ENCODE peak calls at places on chromosomes 1 and 21, in eight cellular contexts. I is colonic mucosa, X is upper lobe of right lung, G is tibial artery, E is body of pancreas, C is MG63, A is suprapubic skin, S is breast epithelium. B is an unnamed sample.

GRCh38 chr1:159786966-159787365 is 6.2 kb downstream of the DUSP23 start:
- DNase-seq in I (no peak), X (no peak), G (peak; percentile 31), E (no peak), C (peak; percentile 64), A (no peak), S (no peak), B (peak; percentile 36)

GRCh38 chr1:163701783-163702182 is 380.0 kb downstream of the NUF2 start:
- DNase-seq in I (no peak), X (no peak), G (no peak), E (no peak), C (no peak), A (no peak), S (no peak), B (no peak)

GRCh38 chr1:117842408-117843170 is 86.8 kb downstream of the GDAP2 start:
- DNase-seq in I (no peak), X (no peak), G (no peak), E (no peak), C (no peak), A (no peak), S (no peak), B (no peak)

GRCh38 chr1:207034998-207035397 is 2.4 kb upstream of the C1orf116 start:
- DNase-seq in I (no peak), X (no peak), G (no peak), E (no peak), C (no peak), A (no peak), S (no peak), B (peak; percentile 24)

GRCh38 chr21:34082769-34083168 is 9.4 kb downstream of the MRPS6 start:
- DNase-seq in I (no peak), X (no peak), G (no peak), E (no peak), C (no peak), A (no peak), S (no peak), B (no peak)

GRCh38 chr1:45843474-45843905 is 40.1 kb downstream of the MAST2 start:
- DNase-seq in I (no peak), X (no peak), G (no peak), E (no peak), C (no peak), A (no peak), S (no peak), B (peak; percentile 67)

GRCh38 chr1:116878804-116879477 is 30.8 kb upstream of the PTGFRN start:
- DNase-seq in I (no peak), X (no peak), G (no peak), E (peak; percentile 34), C (peak; percentile 31), A (no peak), S (peak; percentile 58), B (peak; percentile 41)

GRCh38 chr1:56506314-56506743 is 73.0 kb downstream of the PLPP3 start:
- DNase-seq in I (peak; percentile 78), X (peak; percentile 64), G (no peak), E (no peak), C (no peak), A (no peak), S (no peak), B (no peak)

GRCh38 chr1:165367375-165367993 is 11.0 kb upstream of the LMX1A start:
- DNase-seq in I (peak; percentile 81), X (peak; percentile 73), G (peak; percentile 82), E (peak; percentile 85), C (peak; percentile 75), A (peak; percentile 89), S (peak; percentile 77), B (peak; percentile 82)

GRCh38 chr21:31354604-31355443 is 10.8 kb upstream of the TIAM1 start:
- DNase-seq in I (no peak), X (no peak), G (no peak), E (no peak), C (peak; percentile 89), A (no peak), S (peak; percentile 66), B (peak; percentile 40)

GRCh38 chr1:109900489-109900888 is 10.2 kb upstream of the CSF1 start:
- DNase-seq in I (no peak), X (no peak), G (no peak), E (no peak), C (no peak), A (no peak), S (no peak), B (no peak)

GRCh38 chr1:25881266-25881665 is 5.8 kb upstream of the PAQR7 start:
- DNase-seq in I (no peak), X (peak; percentile 53), G (no peak), E (no peak), C (no peak), A (no peak), S (no peak), B (no peak)

GRCh38 chr1:235275836-235276235 is 52.1 kb downstream of the ARID4B start:
- DNase-seq in I (no peak), X (no peak), G (no peak), E (no peak), C (no peak), A (no peak), S (no peak), B (no peak)

GRCh38 chr21:34498623-34499022 is 13.4 kb downstream of the KCNE1 start:
- DNase-seq in I (no peak), X (no peak), G (no peak), E (no peak), C (no peak), A (no peak), S (no peak), B (peak; percentile 41)

GRCh38 chr1:89910780-89911179 is 84.1 kb upstream of the ZNF326 start:
- DNase-seq in I (no peak), X (no peak), G (no peak), E (no peak), C (no peak), A (no peak), S (no peak), B (peak; percentile 36)

GRCh38 chr1:153973478-153973877 is 4.0 kb downstream of the JTB start:
- DNase-seq in I (no peak), X (no peak), G (no peak), E (no peak), C (no peak), A (no peak), S (no peak), B (no peak)
- H3K9me3 ChIP-seq in I (no peaks in the 10 kb centered on the region), X (no peaks in the 10 kb centered on the region), G (no peaks in the 10 kb centered on the region), E (no peaks in the 10 kb centered on the region), C (no peaks in the 10 kb centered on the region), A (no peaks in the 10 kb centered on the region), S (no peaks in the 10 kb centered on the region), B (no peaks in the 10 kb centered on the region)

GRCh38 chr1:205061227-205061626 is 18.2 kb downstream of the CNTN2 start:
- DNase-seq in I (no peak), X (no peak), G (no peak), E (no peak), C (no peak), A (no peak), S (no peak), B (no peak)
- H3K9me3 ChIP-seq in I (no peaks in the 10 kb centered on the region), X (no peaks in the 10 kb centered on the region), G (no peaks in the 10 kb centered on the region), E (no peaks in the 10 kb centered on the region), C (no peaks in the 10 kb centered on the region), A (no peaks in the 10 kb centered on the region), S (no peaks in the 10 kb centered on the region), B (no peaks in the 10 kb centered on the region)

DNA sequence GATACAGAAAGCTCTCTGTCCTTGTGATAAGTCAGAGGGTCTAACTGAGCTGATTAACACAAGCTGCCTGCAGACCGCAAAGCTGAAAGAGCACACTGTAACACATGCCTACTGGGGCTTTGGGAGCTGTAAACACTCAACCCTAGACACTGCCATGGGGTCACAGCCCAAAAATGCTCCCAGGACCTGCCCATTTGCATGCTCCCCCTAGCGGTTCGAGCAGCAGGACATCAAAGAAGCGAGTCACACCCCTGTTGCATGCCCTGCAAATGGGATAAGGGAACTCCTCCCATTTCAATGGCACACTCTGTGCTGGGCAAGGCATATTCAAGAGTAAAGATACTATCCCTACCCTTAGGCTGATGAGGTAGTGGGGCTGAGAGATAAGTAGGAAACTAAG is 22.8 kb downstream of the LCE3E start:
- DNase-seq in I (no peak), X (no peak), G (no peak), E (no peak), C (peak; percentile 46), A (no peak), S (no peak), B (no peak)
- H3K9me3 ChIP-seq in I (no peaks in the 10 kb centered on the region), X (no peaks in the 10 kb centered on the region), G (no peaks in the 10 kb centered on the region), E (no peaks in the 10 kb centered on the region), C (peaks cover 1% of the 10 kb centered on the region), A (no peaks in the 10 kb centered on the region), S (no peaks in the 10 kb centered on the region), B (no peaks in the 10 kb centered on the region)

GRCh38 chr1:152096931-152097330 is 8.1 kb upstream of the TCHHL1 start:
- DNase-seq in I (no peak), X (no peak), G (no peak), E (no peak), C (no peak), A (no peak), S (no peak), B (no peak)
- H3K9me3 ChIP-seq in I (no peaks in the 10 kb centered on the region), X (no peaks in the 10 kb centered on the region), G (peaks cover 28% of the 10 kb centered on the region), E (no peaks in the 10 kb centered on the region), C (no peaks in the 10 kb centered on the region), A (no peaks in the 10 kb centered on the region), S (peaks cover 5% of the 10 kb centered on the region), B (peaks cover 24% of the 10 kb centered on the region)

DNA sequence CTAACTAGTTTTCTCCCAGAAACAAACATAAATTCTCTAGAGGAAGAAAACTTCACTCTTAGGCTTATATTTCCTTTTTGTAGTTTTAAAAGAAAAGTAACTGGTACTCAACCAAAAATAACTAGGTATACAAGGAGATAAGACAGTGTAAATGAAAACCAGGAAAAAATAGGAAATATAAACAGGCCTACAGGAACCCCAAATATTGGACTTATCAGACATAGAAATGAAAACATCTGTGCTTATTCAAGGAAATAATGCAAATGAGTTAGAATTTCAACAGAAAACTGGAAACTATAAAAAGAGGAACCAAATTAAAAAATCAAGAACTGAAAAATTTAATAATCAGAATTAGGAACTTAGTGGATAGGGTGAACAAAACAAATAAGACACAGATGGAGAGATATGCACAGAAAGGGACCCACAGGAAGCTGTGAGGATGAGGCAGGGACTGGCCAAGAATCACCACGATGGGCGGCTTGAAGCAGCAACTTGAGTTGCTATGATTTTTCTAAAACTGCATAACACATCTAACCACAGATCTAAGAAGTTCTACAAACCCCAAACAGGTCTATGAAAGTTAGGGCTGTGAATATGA is 67.5 kb upstream of the ACTRT2 start:
- DNase-seq in I (no peak), X (peak; percentile 18), G (no peak), E (no peak), C (no peak), A (no peak), S (no peak), B (no peak)
- H3K9me3 ChIP-seq in I (no peaks in the 10 kb centered on the region), X (no peaks in the 10 kb centered on the region), G (peaks cover 6% of the 10 kb centered on the region), E (no peaks in the 10 kb centered on the region), C (peaks cover 10% of the 10 kb centered on the region), A (peaks cover 8% of the 10 kb centered on the region), S (peaks cover 16% of the 10 kb centered on the region), B (peaks cover 50% of the 10 kb centered on the region)

DNA sequence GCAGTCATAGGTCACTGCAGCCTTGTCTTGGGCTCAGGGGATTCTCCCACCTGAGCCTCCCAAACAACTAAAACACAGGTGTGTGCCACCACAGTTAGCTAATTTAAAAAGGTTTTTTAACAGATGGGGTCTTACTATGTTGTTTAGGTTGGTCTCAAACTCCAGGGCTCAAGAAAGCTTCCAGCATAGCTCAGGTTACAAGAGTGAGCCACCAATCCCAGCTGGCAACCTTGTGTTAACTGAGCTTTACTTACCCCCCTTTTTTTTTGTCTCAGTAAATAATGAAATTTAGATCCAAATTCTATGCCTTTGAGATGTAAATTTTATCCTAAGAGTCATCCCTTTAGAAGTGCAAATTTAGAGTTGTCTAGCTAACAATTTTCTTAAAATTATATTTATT is 103.9 kb upstream of the OLFM3 start:
- DNase-seq in I (no peak), X (no peak), G (no peak), E (no peak), C (no peak), A (no peak), S (no peak), B (no peak)
- H3K9me3 ChIP-seq in I (no peaks in the 10 kb centered on the region), X (no peaks in the 10 kb centered on the region), G (no peaks in the 10 kb centered on the region), E (no peaks in the 10 kb centered on the region), C (no peaks in the 10 kb centered on the region), A (no peaks in the 10 kb centered on the region), S (no peaks in the 10 kb centered on the region), B (no peaks in the 10 kb centered on the region)

GRCh38 chr1:31822766-31823165 is 6.9 kb upstream of the SPOCD1 start:
- DNase-seq in I (no peak), X (no peak), G (no peak), E (no peak), C (no peak), A (peak; percentile 31), S (no peak), B (peak; percentile 42)
- H3K9me3 ChIP-seq in I (no peaks in the 10 kb centered on the region), X (no peaks in the 10 kb centered on the region), G (no peaks in the 10 kb centered on the region), E (no peaks in the 10 kb centered on the region), C (no peaks in the 10 kb centered on the region), A (no peaks in the 10 kb centered on the region), S (no peaks in the 10 kb centered on the region), B (no peaks in the 10 kb centered on the region)